ENCODE peak calls at places on chromosomes 6 and 20, in five cellular contexts. One of them, this sample, is unnamed.

GRCh38 chr6:132725947-132726607 is 12.2 kb upstream of the VNN1 start:
- DNase-seq in endothelial cell: no peak
- DNase-seq in pancreas: no peak
- DNase-seq in A549: no peak
- DNase-seq in esophagus squamous epithelium: no peak
- DNase-seq in this sample: no peak

GRCh38 chr20:62484478-62484877 is 8.7 kb upstream of the GATA5 start:
- DNase-seq in endothelial cell: no peak
- DNase-seq in pancreas: no peak
- DNase-seq in A549: no peak
- DNase-seq in esophagus squamous epithelium: no peak
- DNase-seq in this sample: no peak

GRCh38 chr6:164928366-164929154 is 380.8 kb downstream of the C6orf118 start:
- DNase-seq in endothelial cell: no peak
- DNase-seq in pancreas: no peak
- DNase-seq in A549: no peak
- DNase-seq in esophagus squamous epithelium: no peak
- DNase-seq in this sample: no peak

GRCh38 chr6:170093658-170094596 is 197.0 kb downstream of the DLL1 start:
- DNase-seq in endothelial cell: no peak
- DNase-seq in pancreas: no peak
- DNase-seq in A549: no peak
- DNase-seq in esophagus squamous epithelium: no peak
- DNase-seq in this sample: peak

GRCh38 chr20:45934587-45935415 is at the start of gene PCIF1:
- DNase-seq in endothelial cell: peak
- DNase-seq in pancreas: peak
- DNase-seq in A549: peak
- DNase-seq in esophagus squamous epithelium: peak
- DNase-seq in this sample: no peak

GRCh38 chr6:21993841-21994240 is 303.0 kb downstream of the PRL start:
- DNase-seq in endothelial cell: no peak
- DNase-seq in pancreas: no peak
- DNase-seq in A549: no peak
- DNase-seq in esophagus squamous epithelium: no peak
- DNase-seq in this sample: no peak

GRCh38 chr6:17280138-17280537 is 1.0 kb upstream of the RBM24 start:
- DNase-seq in endothelial cell: no peak
- DNase-seq in pancreas: no peak
- DNase-seq in A549: no peak
- DNase-seq in esophagus squamous epithelium: no peak
- DNase-seq in this sample: no peak

GRCh38 chr20:61178431-61179080 is 73.5 kb upstream of the CDH4 start:
- DNase-seq in endothelial cell: no peak
- DNase-seq in pancreas: no peak
- DNase-seq in A549: no peak
- DNase-seq in esophagus squamous epithelium: no peak
- DNase-seq in this sample: no peak

GRCh38 chr20:60482201-60482600 is 524.0 kb downstream of the CDH26 start:
- DNase-seq in endothelial cell: no peak
- DNase-seq in pancreas: no peak
- DNase-seq in A549: no peak
- DNase-seq in esophagus squamous epithelium: no peak
- DNase-seq in this sample: no peak

GRCh38 chr6:157223021-157223430 is 100.3 kb downstream of the TMEM242 start:
- DNase-seq in endothelial cell: no peak
- DNase-seq in pancreas: no peak
- DNase-seq in A549: no peak
- DNase-seq in esophagus squamous epithelium: no peak
- DNase-seq in this sample: no peak

GRCh38 chr20:44056010-44056698 is 130.8 kb downstream of the JPH2 start:
- DNase-seq in endothelial cell: peak
- DNase-seq in pancreas: no peak
- DNase-seq in A549: peak
- DNase-seq in esophagus squamous epithelium: no peak
- DNase-seq in this sample: peak
- TF ChIP-seq CTCF in endothelial cell: peak
- TF ChIP-seq CTCF in pancreas: no peak
- TF ChIP-seq CTCF in A549: peak
- TF ChIP-seq CTCF in esophagus squamous epithelium: no peak
- TF ChIP-seq CTCF in this sample: peak

DNA sequence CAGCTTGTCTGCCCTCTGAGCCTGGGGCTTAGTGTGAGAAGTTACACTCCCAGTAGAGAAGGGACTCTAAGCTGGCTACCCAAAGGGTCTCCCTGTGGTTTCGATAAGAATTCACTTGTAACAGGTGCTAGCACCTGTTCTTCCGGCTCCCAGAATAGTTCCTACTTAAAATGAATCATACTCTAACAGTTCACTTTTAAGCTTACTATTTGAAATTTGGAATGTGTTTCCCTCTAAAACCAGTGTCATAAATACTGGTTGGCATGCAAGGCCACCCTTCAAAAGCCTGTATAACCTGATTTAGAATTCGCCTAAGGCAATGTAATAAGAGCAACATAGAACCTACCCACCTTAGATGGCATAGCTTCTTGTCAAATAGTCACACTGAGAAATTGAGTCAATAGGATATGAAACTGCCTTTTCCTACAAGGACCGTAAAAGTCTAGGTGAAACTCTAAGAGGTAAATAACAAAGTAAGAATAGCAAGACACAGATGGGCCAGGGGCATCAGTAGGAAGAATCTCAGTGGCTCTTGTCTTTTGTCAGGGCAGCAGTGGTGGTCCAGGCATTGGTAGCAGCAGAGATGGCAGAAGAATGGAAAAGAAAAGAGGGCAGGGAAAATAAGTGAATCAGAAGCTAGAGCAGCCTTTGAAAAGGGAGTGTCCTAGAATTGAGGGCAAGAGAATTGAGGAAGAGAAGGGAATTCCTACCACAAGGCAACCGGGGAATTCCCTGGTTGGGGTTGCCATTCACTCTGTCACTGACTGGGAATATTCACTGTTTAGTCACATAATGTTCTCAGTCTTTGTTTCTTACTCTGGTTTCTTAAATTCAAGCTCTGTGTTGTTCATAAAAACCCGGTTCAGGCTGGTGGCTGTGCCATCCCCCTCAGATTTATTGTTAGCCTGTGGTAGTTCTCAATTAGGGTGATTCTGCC is 91.5 kb downstream of the HIVEP2 start:
- DNase-seq in endothelial cell: no peak
- DNase-seq in pancreas: no peak
- DNase-seq in A549: no peak
- DNase-seq in esophagus squamous epithelium: no peak
- DNase-seq in this sample: no peak
- TF ChIP-seq CTCF in endothelial cell: no peak
- TF ChIP-seq CTCF in pancreas: no peak
- TF ChIP-seq CTCF in A549: no peak
- TF ChIP-seq CTCF in esophagus squamous epithelium: no peak
- TF ChIP-seq CTCF in this sample: no peak

GRCh38 chr6:94052754-94053153 is 633.4 kb upstream of the EPHA7 start:
- DNase-seq in endothelial cell: no peak
- DNase-seq in pancreas: no peak
- DNase-seq in A549: peak
- DNase-seq in esophagus squamous epithelium: no peak
- DNase-seq in this sample: no peak
- TF ChIP-seq CTCF in endothelial cell: no peak
- TF ChIP-seq CTCF in pancreas: no peak
- TF ChIP-seq CTCF in A549: no peak
- TF ChIP-seq CTCF in esophagus squamous epithelium: no peak
- TF ChIP-seq CTCF in this sample: peak

GRCh38 chr6:78093861-78094360 is 441.1 kb downstream of the MEI4 start:
- DNase-seq in endothelial cell: no peak
- DNase-seq in pancreas: no peak
- DNase-seq in A549: no peak
- DNase-seq in esophagus squamous epithelium: no peak
- DNase-seq in this sample: no peak

DNA sequence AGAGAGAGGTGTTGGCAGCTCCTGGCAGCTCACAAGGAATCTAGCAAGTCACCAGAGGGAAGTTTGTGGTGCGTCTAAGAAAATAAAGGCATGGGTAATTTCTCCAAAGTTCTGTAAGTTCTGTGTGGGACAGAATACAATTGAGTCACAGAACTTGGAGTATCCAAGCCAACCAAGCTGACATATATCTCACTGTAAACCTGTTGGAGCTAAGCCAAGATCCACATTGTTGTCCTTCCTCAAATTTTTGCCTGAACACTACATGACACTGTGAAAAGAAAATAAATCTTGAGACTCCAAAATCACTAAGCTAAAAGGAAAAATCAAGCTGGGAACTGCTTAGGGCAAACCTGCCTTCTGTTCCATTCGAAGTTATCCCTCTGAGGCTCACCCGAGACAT is 436.7 kb downstream of the MEI4 start:
- DNase-seq in endothelial cell: no peak
- DNase-seq in pancreas: no peak
- DNase-seq in A549: no peak
- DNase-seq in esophagus squamous epithelium: no peak
- DNase-seq in this sample: no peak
- TF ChIP-seq CTCF in endothelial cell: no peak
- TF ChIP-seq CTCF in pancreas: no peak
- TF ChIP-seq CTCF in A549: no peak
- TF ChIP-seq CTCF in esophagus squamous epithelium: no peak
- TF ChIP-seq CTCF in this sample: no peak

GRCh38 chr6:140987364-140988135 is 1145.2 kb upstream of the GJE1 start:
- DNase-seq in endothelial cell: no peak
- DNase-seq in pancreas: no peak
- DNase-seq in A549: no peak
- DNase-seq in esophagus squamous epithelium: no peak
- DNase-seq in this sample: no peak

GRCh38 chr6:140993515-140993914 is 1139.2 kb upstream of the GJE1 start:
- DNase-seq in endothelial cell: no peak
- DNase-seq in pancreas: no peak
- DNase-seq in A549: no peak
- DNase-seq in esophagus squamous epithelium: no peak
- DNase-seq in this sample: no peak

GRCh38 chr6:140992678-140993077 is 1140.0 kb upstream of the GJE1 start:
- DNase-seq in endothelial cell: no peak
- DNase-seq in pancreas: no peak
- DNase-seq in A549: no peak
- DNase-seq in esophagus squamous epithelium: no peak
- DNase-seq in this sample: no peak

GRCh38 chr6:140985679-140986275 is 1146.9 kb upstream of the GJE1 start:
- DNase-seq in endothelial cell: no peak
- DNase-seq in pancreas: no peak
- DNase-seq in A549: no peak
- DNase-seq in esophagus squamous epithelium: no peak
- DNase-seq in this sample: no peak

GRCh38 chr6:140988780-140989179 is 1143.9 kb upstream of the GJE1 start:
- DNase-seq in endothelial cell: no peak
- DNase-seq in pancreas: no peak
- DNase-seq in A549: no peak
- DNase-seq in esophagus squamous epithelium: no peak
- DNase-seq in this sample: no peak
- TF ChIP-seq CTCF in endothelial cell: no peak
- TF ChIP-seq CTCF in pancreas: no peak
- TF ChIP-seq CTCF in A549: no peak
- TF ChIP-seq CTCF in esophagus squamous epithelium: no peak
- TF ChIP-seq CTCF in this sample: no peak

GRCh38 chr6:3829285-3829684 is 19.9 kb upstream of the FAM50B start:
- DNase-seq in endothelial cell: no peak
- DNase-seq in pancreas: no peak
- DNase-seq in A549: no peak
- DNase-seq in esophagus squamous epithelium: no peak
- DNase-seq in this sample: no peak

GRCh38 chr6:3823671-3824070 is 25.5 kb upstream of the FAM50B start:
- DNase-seq in endothelial cell: no peak
- DNase-seq in pancreas: no peak
- DNase-seq in A549: no peak
- DNase-seq in esophagus squamous epithelium: no peak
- DNase-seq in this sample: no peak

GRCh38 chr6:3825851-3826581 is 23.2 kb upstream of the FAM50B start:
- DNase-seq in endothelial cell: peak
- DNase-seq in pancreas: peak
- DNase-seq in A549: peak
- DNase-seq in esophagus squamous epithelium: no peak
- DNase-seq in this sample: peak

GRCh38 chr6:3822747-3823445 is 26.3 kb upstream of the FAM50B start:
- DNase-seq in endothelial cell: no peak
- DNase-seq in pancreas: no peak
- DNase-seq in A549: no peak
- DNase-seq in esophagus squamous epithelium: no peak
- DNase-seq in this sample: no peak

DNA sequence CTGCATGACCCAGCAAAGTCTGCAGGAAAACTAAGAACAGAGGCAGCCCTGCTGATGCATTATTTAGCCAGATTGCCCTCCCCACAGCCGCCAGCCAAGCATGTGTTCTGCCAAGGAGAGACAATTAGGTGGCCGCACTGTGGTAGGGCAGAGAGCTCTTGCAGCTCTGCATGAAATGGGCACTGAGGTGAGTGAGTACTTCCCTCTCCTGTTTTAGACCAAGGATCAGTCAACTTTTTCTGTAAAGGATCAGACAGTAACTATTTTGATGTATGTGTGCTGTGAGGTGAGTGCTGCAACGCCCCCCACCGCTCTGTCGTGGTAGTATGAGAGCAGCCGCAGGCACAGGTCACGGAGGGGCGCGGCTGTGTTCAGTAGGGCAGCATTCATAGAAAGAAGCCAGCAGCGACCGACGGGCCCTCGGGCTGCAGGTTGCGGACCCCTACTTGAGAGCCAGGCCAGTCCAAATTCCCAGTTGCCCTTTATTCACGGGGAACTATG is 23.8 kb upstream of the FAM50B start:
- DNase-seq in endothelial cell: peak
- DNase-seq in pancreas: no peak
- DNase-seq in A549: peak
- DNase-seq in esophagus squamous epithelium: no peak
- DNase-seq in this sample: no peak
- TF ChIP-seq CTCF in endothelial cell: no peak
- TF ChIP-seq CTCF in pancreas: no peak
- TF ChIP-seq CTCF in A549: no peak
- TF ChIP-seq CTCF in esophagus squamous epithelium: peak
- TF ChIP-seq CTCF in this sample: peak